ENCODE peak calls at places on chromosomes 1 and 21, in four cellular contexts. One of them, this sample, is unnamed.

GRCh38 chr1:9877962-9878361 is 32.1 kb downstream of the CTNNBIP1 start:
- DNase-seq in left cardiac atrium: no peak
- DNase-seq in immature natural killer cell: no peak
- DNase-seq in stimulated activated naive CD8-positive, alpha-beta T cell treated with anti-CD3 and anti-CD28 coated beads, Interleukin-15, Interleukin-2, amounts not matched to agents 100 U/mL and 50 U/mL, for 24 hours: no peak
- DNase-seq in this sample: no peak

GRCh38 chr1:204103121-204103741 is 30.3 kb downstream of the SOX13 start:
- DNase-seq in left cardiac atrium: no peak
- DNase-seq in stimulated activated naive CD8-positive, alpha-beta T cell treated with anti-CD3 and anti-CD28 coated beads, Interleukin-15, Interleukin-2, amounts not matched to agents 100 U/mL and 50 U/mL, for 24 hours: no peak
- DNase-seq in immature natural killer cell: no peak
- DNase-seq in this sample: no peak

GRCh38 chr1:147700042-147700711 is 29.9 kb upstream of the ACP6 start:
- DNase-seq in left cardiac atrium: peak
- DNase-seq in stimulated activated naive CD8-positive, alpha-beta T cell treated with anti-CD3 and anti-CD28 coated beads, Interleukin-15, Interleukin-2, amounts not matched to agents 100 U/mL and 50 U/mL, for 24 hours: peak
- DNase-seq in immature natural killer cell: peak
- DNase-seq in this sample: peak

GRCh38 chr1:234696148-234696576 is 86.2 kb upstream of the IRF2BP2 start:
- DNase-seq in left cardiac atrium: no peak
- DNase-seq in immature natural killer cell: no peak
- DNase-seq in stimulated activated naive CD8-positive, alpha-beta T cell treated with anti-CD3 and anti-CD28 coated beads, Interleukin-15, Interleukin-2, amounts not matched to agents 100 U/mL and 50 U/mL, for 24 hours: no peak
- DNase-seq in this sample: no peak

GRCh38 chr1:113451710-113452109 is 61.4 kb downstream of the MAGI3 start:
- DNase-seq in stimulated activated naive CD8-positive, alpha-beta T cell treated with anti-CD3 and anti-CD28 coated beads, Interleukin-15, Interleukin-2, amounts not matched to agents 100 U/mL and 50 U/mL, for 24 hours: no peak
- DNase-seq in immature natural killer cell: no peak
- DNase-seq in left cardiac atrium: no peak
- DNase-seq in this sample: no peak

GRCh38 chr1:42176902-42177519 is 12.5 kb upstream of the GUCA2A start:
- DNase-seq in stimulated activated naive CD8-positive, alpha-beta T cell treated with anti-CD3 and anti-CD28 coated beads, Interleukin-15, Interleukin-2, amounts not matched to agents 100 U/mL and 50 U/mL, for 24 hours: no peak
- DNase-seq in left cardiac atrium: no peak
- DNase-seq in immature natural killer cell: peak
- DNase-seq in this sample: peak

GRCh38 chr21:44551290-44552015 is at the start of gene KRTAP10-2:
- DNase-seq in stimulated activated naive CD8-positive, alpha-beta T cell treated with anti-CD3 and anti-CD28 coated beads, Interleukin-15, Interleukin-2, amounts not matched to agents 100 U/mL and 50 U/mL, for 24 hours: no peak
- DNase-seq in left cardiac atrium: no peak
- DNase-seq in immature natural killer cell: no peak
- DNase-seq in this sample: no peak

GRCh38 chr1:44261963-44262362 is 48.7 kb downstream of the DMAP1 start:
- DNase-seq in left cardiac atrium: no peak
- DNase-seq in stimulated activated naive CD8-positive, alpha-beta T cell treated with anti-CD3 and anti-CD28 coated beads, Interleukin-15, Interleukin-2, amounts not matched to agents 100 U/mL and 50 U/mL, for 24 hours: no peak
- DNase-seq in immature natural killer cell: no peak
- DNase-seq in this sample: no peak

GRCh38 chr1:80594013-80594412 is 1206.7 kb upstream of the ADGRL2 start:
- DNase-seq in stimulated activated naive CD8-positive, alpha-beta T cell treated with anti-CD3 and anti-CD28 coated beads, Interleukin-15, Interleukin-2, amounts not matched to agents 100 U/mL and 50 U/mL, for 24 hours: no peak
- DNase-seq in immature natural killer cell: no peak
- DNase-seq in left cardiac atrium: no peak
- DNase-seq in this sample: no peak

GRCh38 chr1:153347856-153348255 is 785 bp downstream of the PGLYRP4 start:
- DNase-seq in stimulated activated naive CD8-positive, alpha-beta T cell treated with anti-CD3 and anti-CD28 coated beads, Interleukin-15, Interleukin-2, amounts not matched to agents 100 U/mL and 50 U/mL, for 24 hours: no peak
- DNase-seq in immature natural killer cell: no peak
- DNase-seq in left cardiac atrium: no peak
- DNase-seq in this sample: no peak

GRCh38 chr1:26350701-26351590 is 3.0 kb downstream of the CRYBG2 start:
- DNase-seq in immature natural killer cell: no peak
- DNase-seq in stimulated activated naive CD8-positive, alpha-beta T cell treated with anti-CD3 and anti-CD28 coated beads, Interleukin-15, Interleukin-2, amounts not matched to agents 100 U/mL and 50 U/mL, for 24 hours: no peak
- DNase-seq in left cardiac atrium: no peak
- DNase-seq in this sample: no peak

GRCh38 chr1:230049731-230050130 is 17.3 kb upstream of the GALNT2 start:
- DNase-seq in immature natural killer cell: no peak
- DNase-seq in left cardiac atrium: no peak
- DNase-seq in stimulated activated naive CD8-positive, alpha-beta T cell treated with anti-CD3 and anti-CD28 coated beads, Interleukin-15, Interleukin-2, amounts not matched to agents 100 U/mL and 50 U/mL, for 24 hours: no peak
- DNase-seq in this sample: no peak

GRCh38 chr1:1040004-1040991 is 20.4 kb downstream of the AGRN start:
- DNase-seq in stimulated activated naive CD8-positive, alpha-beta T cell treated with anti-CD3 and anti-CD28 coated beads, Interleukin-15, Interleukin-2, amounts not matched to agents 100 U/mL and 50 U/mL, for 24 hours: peak
- DNase-seq in left cardiac atrium: peak
- DNase-seq in immature natural killer cell: peak
- DNase-seq in this sample: peak